ENCODE peak calls at places on chromosomes 16 and 17, in seven cellular contexts. A is heart left ventricle, H is adrenal gland, V is tibial nerve, F is body of pancreas, T is IMR-90, Y is vagina. U is an unnamed sample.

GRCh38 chr17:59769891-59770290 is 62.4 kb downstream of the VMP1 start:
- DNase-seq in T (no peak), Y (no peak), F (no peak), A (no peak), V (no peak), H (no peak), U (no peak)

GRCh38 chr17:77834170-77835115 is 124.1 kb upstream of the TNRC6C start:
- DNase-seq in T (peak; percentile 86), H (peak; percentile 91), V (no peak), F (peak; percentile 59), A (peak; percentile 83), Y (no peak), U (peak; percentile 79)

GRCh38 chr16:72739577-72739976 is 308.4 kb downstream of the ZFHX3 start:
- DNase-seq in V (no peak), T (peak; percentile 56), H (no peak), F (no peak), Y (no peak), A (no peak), U (no peak)

GRCh38 chr17:20010099-20010863 is 1.1 kb downstream of the SPECC1 start:
- DNase-seq in H (peak; percentile 56), F (peak; percentile 62), T (peak; percentile 61), A (no peak), V (peak; percentile 43), Y (peak; percentile 72), U (peak; percentile 55)

GRCh38 chr16:13621639-13622038 is 298.3 kb upstream of the ERCC4 start:
- DNase-seq in A (no peak), T (no peak), Y (no peak), F (no peak), V (no peak), H (no peak), U (no peak)

GRCh38 chr17:2869604-2870003 is 73.4 kb downstream of the RAP1GAP2 start:
- DNase-seq in F (peak; percentile 89), A (no peak), H (no peak), Y (no peak), V (no peak), T (no peak), U (no peak)

GRCh38 chr17:35433075-35433894 is 985 bp upstream of the SLFN12 start:
- DNase-seq in H (peak; percentile 94), F (peak; percentile 82), A (peak; percentile 88), V (peak; percentile 65), T (peak; percentile 100), Y (no peak), U (no peak)

GRCh38 chr17:34163681-34164080 is 91.4 kb upstream of the CCL2 start:
- DNase-seq in F (no peak), A (no peak), H (no peak), Y (peak; percentile 52), V (no peak), T (peak; percentile 16), U (no peak)

GRCh38 chr17:36920032-36921000 is 17.0 kb upstream of the LHX1 start:
- DNase-seq in A (no peak), F (no peak), H (no peak), V (no peak), Y (no peak), T (peak; percentile 46), U (no peak)

GRCh38 chr17:32985357-32985756 is 6.3 kb upstream of the SPACA3 start:
- DNase-seq in F (no peak), H (no peak), T (no peak), A (no peak), V (no peak), Y (no peak), U (no peak)

GRCh38 chr16:84618428-84619102 is 687 bp upstream of the COTL1 start:
- DNase-seq in H (peak; percentile 41), V (no peak), Y (no peak), T (peak; percentile 98), A (no peak), F (peak; percentile 44), U (peak; percentile 49)

GRCh38 chr17:19312406-19312805 is 50.1 kb downstream of the B9D1 start:
- DNase-seq in F (no peak), Y (no peak), T (no peak), A (no peak), V (no peak), H (peak; percentile 11), U (no peak)

GRCh38 chr16:58421029-58421428 is 28.8 kb downstream of the GINS3 start:
- DNase-seq in H (no peak), T (no peak), A (no peak), F (no peak), Y (no peak), V (no peak), U (no peak)

GRCh38 chr16:77223184-77223583 is 24.0 kb downstream of the SYCE1L start:
- DNase-seq in Y (no peak), F (no peak), H (no peak), V (no peak), T (no peak), A (no peak), U (no peak)

GRCh38 chr16:56938664-56939513 is 6.9 kb downstream of the HERPUD1 start:
- DNase-seq in Y (no peak), A (no peak), H (no peak), V (no peak), T (no peak), F (no peak), U (no peak)

GRCh38 chr16:79401157-79401556 is 199.4 kb downstream of the MAF start:
- DNase-seq in H (no peak), A (no peak), Y (no peak), T (no peak), V (no peak), F (no peak), U (no peak)

GRCh38 chr16:88892065-88892464 is 25.6 kb upstream of the PABPN1L start:
- DNase-seq in Y (no peak), V (no peak), H (no peak), A (no peak), T (no peak), F (no peak), U (no peak)

GRCh38 chr17:75639771-75640555 is 6.7 kb downstream of the SMIM5 start:
- DNase-seq in F (peak; percentile 59), A (no peak), Y (no peak), T (no peak), V (no peak), H (no peak), U (no peak)

GRCh38 chr17:75643033-75644017 is 10.1 kb downstream of the SMIM5 start:
- DNase-seq in V (no peak), T (no peak), A (peak; percentile 49), F (peak; percentile 10), Y (no peak), H (no peak), U (no peak)

GRCh38 chr17:75640556-75641119 is 7.4 kb downstream of the SMIM5 start:
- DNase-seq in H (no peak), F (no peak), T (no peak), V (no peak), A (no peak), Y (no peak), U (no peak)

GRCh38 chr17:75641343-75641742 is 8.1 kb downstream of the SMIM5 start:
- DNase-seq in Y (no peak), V (no peak), H (no peak), A (peak; percentile 70), F (peak; percentile 41), T (no peak), U (no peak)

DNA sequence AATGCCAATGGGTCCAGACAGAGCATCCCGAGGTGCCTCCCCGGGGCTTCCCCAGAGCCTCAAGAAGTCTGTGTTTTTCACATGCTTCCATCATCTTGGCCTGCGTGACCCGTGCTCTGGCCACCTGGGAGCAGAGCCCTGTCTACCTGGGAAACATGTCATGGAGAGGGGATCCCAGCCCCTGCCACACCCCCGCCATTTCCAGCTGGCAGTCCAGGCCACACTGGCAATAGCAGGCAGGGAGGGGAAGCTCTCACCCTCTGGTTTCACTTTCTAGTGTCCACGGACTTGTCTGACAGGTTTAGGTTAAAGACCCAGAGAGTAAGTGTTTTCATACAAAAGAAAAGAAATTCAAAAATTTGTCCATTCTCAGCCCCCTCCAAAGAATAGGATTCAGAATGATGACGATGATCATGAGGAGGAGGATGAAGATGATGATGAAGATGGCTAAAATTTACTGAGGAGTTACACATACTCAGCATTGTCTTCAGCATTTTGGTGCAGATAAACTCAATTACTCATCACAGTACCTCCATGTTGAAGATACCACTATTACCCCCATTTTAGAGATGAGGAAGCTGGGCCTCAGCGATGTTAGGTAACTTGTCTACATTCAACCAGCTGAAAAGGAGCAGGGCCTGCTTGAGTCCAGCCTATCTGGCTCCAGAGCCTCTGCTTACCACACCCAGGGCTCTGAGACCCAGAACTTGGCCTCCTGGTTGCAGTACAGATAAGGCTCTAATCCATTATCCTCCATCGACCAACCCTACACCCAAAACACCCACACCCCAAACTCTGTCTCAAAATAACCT is 9.2 kb downstream of the SMIM5 start:
- DNase-seq in V (no peak), A (no peak), H (no peak), Y (no peak), T (no peak), F (peak; percentile 37), U (no peak)
- TF ChIP-seq POLR2A in V (no peak), A (no peak), H (no peak), Y (no peak), T (no peak), F (no peak), U (no peak)

DNA sequence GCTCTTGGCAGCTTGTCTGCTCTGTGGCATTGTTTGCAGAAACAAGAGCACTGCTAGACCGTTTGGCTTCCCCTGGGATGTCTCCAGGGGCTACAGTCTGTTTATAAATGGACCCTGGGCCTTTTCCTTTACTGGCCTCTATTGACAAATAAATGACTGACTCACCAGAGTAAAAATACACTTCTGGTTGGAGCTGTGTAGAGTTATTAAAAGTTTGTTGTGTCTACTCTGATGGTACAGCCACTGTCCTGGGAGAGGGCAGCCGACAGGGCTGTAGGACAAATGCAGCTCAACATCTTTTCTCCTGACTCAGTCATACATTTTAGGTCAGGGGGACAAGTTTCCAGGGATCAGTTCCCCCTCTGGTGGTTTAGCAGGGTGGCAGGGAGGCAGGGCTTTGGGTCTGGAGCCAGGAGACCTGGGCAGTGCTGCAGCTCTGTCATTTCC is 30.0 kb downstream of the FOXL1 start:
- DNase-seq in A (no peak), H (no peak), T (peak; percentile 49), F (no peak), V (no peak), Y (no peak), U (no peak)
- TF ChIP-seq POLR2A in A (no peak), H (no peak), T (peak; percentile 51), F (no peak), V (no peak), Y (no peak), U (no peak)

DNA sequence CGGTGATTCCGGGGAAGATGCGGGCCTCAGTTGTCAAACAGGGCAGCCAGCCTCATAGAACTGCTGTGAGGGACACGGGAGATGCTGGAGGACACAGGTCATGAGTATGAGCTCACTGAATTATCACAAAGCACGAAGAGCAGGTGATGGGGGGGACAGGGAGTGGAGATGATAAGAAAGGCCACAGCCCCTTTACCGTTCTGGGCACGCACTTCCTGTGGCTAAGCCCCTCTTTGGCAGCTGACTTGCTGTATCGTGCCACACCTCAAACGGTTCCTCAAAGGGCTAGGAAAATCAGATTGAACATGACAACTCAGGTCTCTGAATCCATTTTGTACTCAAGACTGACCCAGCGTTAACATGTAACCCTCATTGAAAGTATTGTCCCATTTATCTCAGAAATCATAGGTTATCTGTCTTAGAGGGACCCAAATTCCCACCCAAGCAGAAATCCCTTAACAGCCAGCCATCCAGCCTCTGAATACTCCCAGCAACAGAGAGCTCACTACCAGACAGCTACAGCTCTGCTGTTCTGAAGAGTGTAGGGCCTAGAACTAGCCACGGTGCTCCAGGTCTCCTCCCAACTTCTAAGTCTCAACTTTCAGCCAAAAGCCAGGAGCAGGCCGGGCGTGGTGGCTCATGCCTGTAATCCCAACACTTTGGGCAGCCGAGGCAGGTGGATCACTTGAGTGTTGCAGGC is 5.0 kb upstream of the SRL start:
- DNase-seq in F (no peak), Y (no peak), T (no peak), V (no peak), A (no peak), H (no peak), U (no peak)
- TF ChIP-seq POLR2A in F (no peak), Y (no peak), T (no peak), V (no peak), A (no peak), H (no peak), U (no peak)

GRCh38 chr17:40559954-40560591 is 5.2 kb downstream of the CCR7 start:
- DNase-seq in V (peak; percentile 98), T (peak; percentile 94), F (peak; percentile 91), A (peak; percentile 84), Y (peak; percentile 97), H (peak; percentile 92), U (peak; percentile 90)
- TF ChIP-seq POLR2A in V (no peak), T (peak; percentile 62), F (no peak), A (no peak), Y (no peak), H (no peak), U (no peak)